ENCODE peak calls at places on chromosomes 6 and 20, in five cellular contexts. Z is CD8-positive, alpha-beta T cell; Q is pancreas; C is tibial nerve; O is ovary. I is an unnamed sample.

GRCh38 chr6:127198549-127198948 is 68.1 kb upstream of the RNF146 start:
- DNase-seq in Z (no peak), Q (no peak), C (peak; percentile 57), O (no peak), I (no peak)

GRCh38 chr6:56573624-56574023 is 69.1 kb downstream of the DST start:
- DNase-seq in Q (no peak), O (no peak), C (no peak), Z (no peak), I (no peak)

GRCh38 chr6:124798942-124799496 is 163.2 kb upstream of the RNF217 start:
- DNase-seq in Z (no peak), C (no peak), O (no peak), Q (no peak), I (no peak)

GRCh38 chr6:104614394-104614793 is 245.3 kb downstream of the HACE1 start:
- DNase-seq in C (no peak), Z (no peak), O (no peak), Q (no peak), I (no peak)

GRCh38 chr6:134049176-134049575 is 3.2 kb downstream of the SLC2A12 start:
- DNase-seq in O (no peak), Q (no peak), C (no peak), Z (no peak), I (no peak)

GRCh38 chr20:13274311-13274965 is 53.4 kb downstream of the ISM1 start:
- DNase-seq in O (no peak), Q (no peak), Z (no peak), C (no peak), I (no peak)

GRCh38 chr6:79574636-79575035 is 37.4 kb upstream of the LCA5 start:
- DNase-seq in O (no peak), Q (no peak), C (no peak), Z (no peak), I (no peak)

GRCh38 chr20:19903168-19903676 is 113.9 kb upstream of the NAA20 start:
- DNase-seq in C (peak; percentile 43), O (peak; percentile 37), Z (no peak), Q (peak; percentile 38), I (no peak)

GRCh38 chr6:39224058-39224457 is 5.2 kb downstream of the KCNK5 start:
- DNase-seq in C (no peak), O (no peak), Q (no peak), Z (no peak), I (no peak)

GRCh38 chr20:58855506-58856314 is 3.2 kb downstream of the GNAS start:
- DNase-seq in O (no peak), Z (no peak), Q (no peak), C (no peak), I (no peak)

GRCh38 chr20:58852559-58853271 is at the start of gene GNAS:
- DNase-seq in Q (peak; percentile 40), O (peak; percentile 40), C (peak; percentile 31), Z (peak; percentile 53), I (no peak)

GRCh38 chr20:58853976-58854637 is 1.6 kb downstream of the GNAS start:
- DNase-seq in C (no peak), O (no peak), Z (no peak), Q (no peak), I (no peak)

GRCh38 chr20:58853466-58853865 is 950 bp downstream of the GNAS start:
- DNase-seq in C (no peak), O (no peak), Q (no peak), Z (no peak), I (no peak)

GRCh38 chr20:58854638-58855471 is 2.3 kb downstream of the GNAS start:
- DNase-seq in O (no peak), Z (no peak), C (no peak), Q (no peak), I (no peak)
- TF ChIP-seq CTCF in O (no peak), Z (no peak), C (no peak), Q (no peak), I (no peak)

DNA sequence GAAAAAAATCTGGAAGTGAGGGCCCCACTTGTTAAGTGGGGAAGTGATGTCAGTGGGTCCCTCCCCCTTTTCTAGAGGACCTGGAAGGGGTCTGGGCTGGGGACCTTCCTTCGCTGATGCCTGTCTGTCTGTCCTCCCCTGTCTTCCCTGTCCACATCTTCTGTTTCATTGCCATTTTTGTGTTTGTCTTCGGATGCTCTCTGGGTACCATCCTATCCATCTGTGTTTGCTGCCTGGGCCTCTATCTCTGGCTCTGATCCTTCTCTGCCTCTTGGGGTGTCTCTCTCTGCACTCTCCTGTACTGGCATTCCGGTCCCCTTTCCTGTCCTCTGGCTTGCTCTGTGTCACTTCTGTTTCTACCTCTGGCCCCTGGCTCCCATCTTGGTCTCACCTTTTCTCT is 2.3 kb downstream of the TMEM151B start:
- DNase-seq in Z (no peak), O (no peak), C (no peak), Q (no peak), I (no peak)
- H3K27me3 ChIP-seq in Z (peaks cover 10% of the 10 kb centered on the region), O (no peaks in the 10 kb centered on the region), C (peaks cover 91% of the 10 kb centered on the region), Q (peaks cover 5% of the 10 kb centered on the region), I (peaks cover 43% of the 10 kb centered on the region)

DNA sequence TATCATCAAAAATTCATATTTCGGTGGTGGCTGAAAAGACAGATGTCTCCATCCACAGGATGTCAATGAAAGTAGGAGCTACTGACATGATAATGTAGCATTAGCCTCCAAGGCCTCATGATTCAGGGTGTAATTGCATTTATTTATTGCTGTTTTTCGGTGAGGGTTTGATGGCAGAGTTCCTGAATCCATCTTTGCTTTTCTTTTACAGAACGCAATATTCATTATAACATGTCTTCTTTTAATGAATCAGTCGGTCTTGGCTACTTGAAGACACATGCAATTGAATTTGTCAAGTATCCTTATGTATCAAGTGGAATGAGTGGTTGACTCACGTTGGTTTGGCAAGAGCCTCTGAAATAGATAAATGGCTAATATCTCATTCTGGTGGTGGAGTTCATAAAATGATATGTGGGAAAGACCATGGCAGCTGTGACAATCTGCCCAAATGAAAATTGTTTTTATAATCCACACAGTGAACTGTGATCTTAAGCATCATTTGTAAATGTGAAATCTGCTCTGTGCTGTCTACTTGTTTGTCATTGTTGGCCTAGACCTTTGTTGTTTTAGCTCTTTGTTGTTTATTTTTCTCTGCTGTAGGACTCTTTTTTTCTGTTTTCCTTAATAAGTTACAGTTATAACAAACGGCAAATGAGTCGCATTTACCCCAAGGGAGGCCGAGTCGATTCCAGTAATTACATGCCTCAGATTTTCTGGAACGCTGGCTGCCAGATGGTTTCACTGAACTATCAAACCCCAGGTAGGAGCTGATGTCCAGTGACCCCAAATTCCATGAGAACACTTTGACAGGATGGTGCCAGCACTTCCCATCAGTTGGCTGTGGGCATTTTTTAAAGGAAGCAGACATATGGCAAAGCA is 105.7 kb upstream of the LAMP5 start:
- DNase-seq in O (no peak), Q (no peak), C (no peak), Z (no peak), I (peak; percentile 24)
- TF ChIP-seq CTCF in O (no peak), Q (no peak), C (no peak), Z (peak; percentile 14), I (no peak)

GRCh38 chr20:33021879-33022732 is 9.3 kb upstream of the BPIFB6 start:
- DNase-seq in Z (no peak), C (no peak), O (no peak), Q (no peak), I (no peak)

GRCh38 chr20:33022733-33023438 is 8.6 kb upstream of the BPIFB6 start:
- DNase-seq in O (no peak), C (no peak), Q (no peak), Z (no peak), I (no peak)

GRCh38 chr20:33024263-33024601 is 7.2 kb upstream of the BPIFB6 start:
- DNase-seq in Q (no peak), Z (no peak), C (no peak), O (no peak), I (no peak)

GRCh38 chr20:33024609-33025317 is 6.7 kb upstream of the BPIFB6 start:
- DNase-seq in Q (no peak), C (no peak), Z (no peak), O (no peak), I (no peak)

GRCh38 chr20:33023439-33024262 is 7.8 kb upstream of the BPIFB6 start:
- DNase-seq in C (no peak), Z (no peak), O (no peak), Q (no peak), I (no peak)
- H3K27me3 ChIP-seq in C (no peaks in the 10 kb centered on the region), Z (no peaks in the 10 kb centered on the region), O (no peaks in the 10 kb centered on the region), Q (no peaks in the 10 kb centered on the region), I (peaks cover 2% of the 10 kb centered on the region)

GRCh38 chr6:151681426-151682059 is 125.9 kb upstream of the ESR1 start:
- DNase-seq in C (no peak), Z (no peak), O (peak; percentile 44), Q (no peak), I (no peak)

GRCh38 chr6:151680846-151681425 is 126.5 kb upstream of the ESR1 start:
- DNase-seq in Q (no peak), Z (no peak), C (no peak), O (no peak), I (no peak)

GRCh38 chr6:151682251-151682650 is 125.2 kb upstream of the ESR1 start:
- DNase-seq in C (no peak), O (no peak), Z (no peak), Q (no peak), I (no peak)

GRCh38 chr6:151679081-151679480 is 128.4 kb upstream of the ESR1 start:
- DNase-seq in O (no peak), Q (no peak), C (no peak), Z (no peak), I (peak; percentile 75)

DNA sequence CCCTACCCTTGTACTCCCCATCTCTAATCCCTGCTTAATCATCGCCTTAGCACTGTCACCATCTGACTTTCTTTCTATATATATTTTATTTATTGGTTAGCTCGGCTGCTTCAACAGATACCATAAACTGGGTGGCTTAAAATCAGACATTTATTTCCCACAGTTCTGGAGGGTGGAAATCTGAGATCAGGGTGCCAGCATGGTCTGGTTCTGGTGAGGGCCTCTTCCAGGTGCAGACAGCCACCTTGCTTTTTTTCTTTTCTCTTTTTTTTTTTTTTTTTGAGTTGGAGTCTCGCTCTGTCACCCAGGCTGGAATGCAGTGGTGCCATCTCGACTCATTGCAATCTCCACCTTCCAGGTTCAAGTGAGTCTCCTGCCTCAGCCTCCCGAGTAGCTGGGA is 127.5 kb upstream of the ESR1 start:
- DNase-seq in Q (no peak), O (no peak), C (no peak), Z (no peak), I (no peak)
- TF ChIP-seq CTCF in Q (no peak), O (no peak), C (no peak), Z (no peak), I (no peak)